ENCODE peak calls at places on chromosomes 6 and 20, in four cellular contexts. I is IMR-90, Z is GM12878, H is K562. U is an unnamed sample.

GRCh38 chr6:76703786-76704185 is 631.3 kb upstream of the IMPG1 start:
- DNase-seq in H (no peak), I (no peak), Z (no peak), U (no peak)

GRCh38 chr6:146700078-146700686 is 101.4 kb downstream of the ADGB start:
- DNase-seq in H (peak), I (peak), Z (peak), U (peak)

GRCh38 chr6:111952326-111952725 is 79.1 kb upstream of the FYN start:
- DNase-seq in I (no peak), H (no peak), Z (no peak), U (no peak)

GRCh38 chr20:56463428-56463827 is 5.0 kb upstream of the RTF2 start:
- DNase-seq in Z (no peak), I (no peak), H (no peak), U (no peak)

GRCh38 chr6:33694401-33694931 is 17.0 kb downstream of the UQCC2 start:
- DNase-seq in H (peak), I (peak), Z (no peak), U (peak)

GRCh38 chr6:150451767-150452641 is 83.2 kb downstream of the IYD start:
- DNase-seq in Z (no peak), H (no peak), I (no peak), U (no peak)

GRCh38 chr6:33992191-33992590 is 153.7 kb downstream of the GRM4 start:
- DNase-seq in H (no peak), I (no peak), Z (no peak), U (no peak)

GRCh38 chr6:41028618-41029486 is 10.2 kb downstream of the UNC5CL start:
- DNase-seq in H (no peak), I (no peak), Z (no peak), U (no peak)

GRCh38 chr6:148611213-148611612 is 135.6 kb upstream of the UST start:
- DNase-seq in Z (no peak), H (no peak), I (no peak), U (no peak)

GRCh38 chr20:44023515-44024371 is 109.1 kb downstream of the TOX2 start:
- DNase-seq in H (no peak), Z (no peak), I (no peak), U (no peak)

GRCh38 chr6:49003348-49003747 is 459.7 kb downstream of the MMUT start:
- DNase-seq in Z (no peak), H (no peak), I (no peak), U (no peak)

GRCh38 chr6:107698146-107698545 is 126.0 kb downstream of the SCML4 start:
- DNase-seq in Z (no peak), I (peak), H (no peak), U (no peak)

DNA sequence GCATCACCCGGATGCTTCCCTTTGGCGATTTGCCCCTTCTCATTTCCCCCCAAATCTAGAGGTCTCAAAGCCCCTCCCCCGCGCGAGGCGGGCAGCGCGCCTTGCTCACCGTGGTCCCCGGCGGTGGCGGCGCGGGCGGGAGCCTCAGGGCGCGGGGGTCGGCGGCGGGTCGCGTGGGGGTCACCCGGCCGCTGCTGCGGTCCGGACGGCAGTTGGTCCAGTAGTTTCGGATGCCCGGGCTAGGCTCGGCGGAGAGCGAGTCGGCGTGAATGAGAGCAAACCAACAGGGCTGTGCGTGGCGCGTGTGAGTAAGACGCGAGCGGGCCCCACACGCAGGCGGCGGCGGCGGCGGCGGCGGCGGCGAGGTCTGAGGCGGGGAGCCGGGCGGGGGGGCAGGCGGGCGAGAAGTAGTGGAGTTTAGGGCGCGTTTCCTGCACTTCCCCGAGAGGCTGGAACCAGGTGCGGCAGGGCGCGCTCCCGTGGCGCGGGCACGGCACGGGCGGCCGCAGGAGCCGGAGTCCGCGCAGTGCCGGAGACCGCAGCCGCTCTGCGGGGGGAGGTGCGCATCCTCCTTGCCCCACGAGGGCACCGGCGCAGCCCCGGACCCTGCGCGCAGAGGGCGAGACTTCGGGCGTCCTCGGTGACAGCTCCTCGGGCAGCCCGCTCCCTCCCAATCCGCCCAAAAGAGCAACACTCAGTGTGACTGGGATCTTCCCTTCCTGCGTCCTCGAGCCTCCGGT is 567 bp downstream of the HS3ST5 start:
- DNase-seq in H (no peak), Z (no peak), I (no peak), U (peak)
- H3K9ac ChIP-seq in H (no peak), Z (no peak), I (no peak), U (no peak)

DNA sequence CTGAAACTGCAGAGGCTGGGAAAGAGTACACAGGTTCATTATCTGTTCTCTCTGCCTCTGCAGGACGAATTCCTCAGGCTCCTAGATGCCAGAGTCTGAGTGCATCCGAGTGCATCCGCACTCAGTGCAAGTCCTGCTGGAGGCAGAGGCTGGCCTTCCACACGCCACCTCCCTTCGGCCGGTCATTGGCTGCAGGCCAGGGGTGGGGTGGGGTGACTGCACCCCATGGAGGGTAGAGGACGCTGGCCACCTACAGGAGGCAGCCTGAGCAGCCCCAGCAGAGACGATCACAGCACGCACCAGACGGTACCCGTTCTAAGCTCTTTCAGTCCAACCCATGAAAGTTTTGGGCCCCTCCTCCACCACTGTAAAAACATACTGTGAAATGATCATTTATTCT is 11.7 kb downstream of the SFT2D1 start:
- DNase-seq in Z (no peak), H (peak), I (peak), U (peak)
- TF ChIP-seq RCOR1 in Z (no peak), H (peak), I (no peak), U (no peak)

DNA sequence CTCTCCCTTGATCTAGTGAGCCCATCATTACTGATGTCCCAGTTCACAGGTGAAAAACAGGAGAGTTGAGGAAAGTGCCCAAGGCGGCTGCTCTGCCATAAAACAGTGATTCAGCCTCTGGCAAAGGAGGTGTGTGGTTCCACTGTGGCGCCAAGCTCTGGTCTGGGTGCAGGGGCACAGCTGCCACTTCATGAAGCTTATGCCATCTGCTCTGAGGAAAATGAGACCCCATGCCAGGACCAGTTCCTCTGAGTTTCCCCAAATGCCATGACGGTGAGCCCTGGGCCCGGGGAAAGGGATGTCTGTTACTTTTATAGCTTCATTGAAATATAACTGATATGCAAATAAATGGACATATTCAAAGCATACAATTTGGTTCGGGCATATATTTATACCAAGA is 33.7 kb upstream of the ZBP1 start:
- DNase-seq in I (no peak), H (no peak), Z (no peak), U (peak)
- TF ChIP-seq USF2 in I (no peak), H (no peak), Z (no peak), U (no peak)

GRCh38 chr6:3876131-3876530 is 27.0 kb downstream of the FAM50B start:
- DNase-seq in Z (no peak), I (no peak), H (no peak), U (no peak)
- H3K9ac ChIP-seq in Z (no peak), I (no peak), H (no peak), U (no peak)

U was measured in SK-N-SH.